ENCODE peak calls at places on chromosomes 6 and 20, in five cellular contexts. C, P, X, H and Z are unnamed samples.

GRCh38 chr20:63093966-63094766 is 87.4 kb upstream of the BHLHE23 start:
- DNase-seq in C (no peak), P (no peak), X (peak), H (no peak), Z (peak)

GRCh38 chr20:380763-381580 is 412 bp downstream of the TRIB3 start:
- DNase-seq in C (no peak), P (peak), X (peak), H (peak), Z (peak)

GRCh38 chr6:142417331-142417750 is 115.5 kb downstream of the ADGRG6 start:
- DNase-seq in C (no peak), P (no peak), X (no peak), H (no peak), Z (no peak)

GRCh38 chr6:135537782-135538301 is 40.3 kb upstream of the AHI1 start:
- DNase-seq in C (peak), P (peak), X (no peak), H (no peak), Z (peak)

GRCh38 chr6:5159162-5159561 is 74.0 kb downstream of the PPP1R3G start:
- DNase-seq in C (no peak), P (no peak), X (no peak), H (no peak), Z (no peak)

GRCh38 chr20:10090588-10091166 is 55.9 kb downstream of the ANKEF1 start:
- DNase-seq in C (peak), P (peak), X (no peak), H (peak), Z (no peak)

GRCh38 chr6:45514454-45514853 is 136.7 kb upstream of the SUPT3H start:
- DNase-seq in C (peak), P (no peak), X (no peak), H (no peak), Z (no peak)

GRCh38 chr20:46361811-46362210 is 44.6 kb downstream of the ELMO2 start:
- DNase-seq in C (no peak), P (no peak), X (no peak), H (no peak), Z (peak)

GRCh38 chr6:25872804-25873203 is 1.2 kb downstream of the SLC17A3 start:
- DNase-seq in C (no peak), P (no peak), X (no peak), H (no peak), Z (peak)

GRCh38 chr6:4805553-4806307 is 29.5 kb downstream of the CDYL start:
- DNase-seq in C (peak), P (peak), X (no peak), H (no peak), Z (peak)

GRCh38 chr6:152846825-152847224 is 96.2 kb downstream of the VIP start:
- DNase-seq in C (peak), P (no peak), X (no peak), H (no peak), Z (no peak)